ENCODE peak calls at places on chromosomes 13 and 19, in nine cellular contexts. O is fibroblast of lung; W is thoracic aorta; U is stimulated activated naive B cell treated with anti-CD40 and anti-IgM and Interleukin-4, amounts not matched to agents 10 μg/mL and 1 μg/mL and 100 μg/mL, for 72 hours; C is left colon; Y is stimulated activated CD8-positive, alpha-beta memory T cell treated with anti-CD3 and anti-CD28 coated beads, Interleukin-4, amount 100 ng/mL, for 24 hours; P is NCI-H774; M is AG09309; G is NCI-H1105. L is an unnamed sample.

GRCh38 chr19:34678421-34678820 is 943 bp downstream of the ZNF302 start:
- DNase-seq in W (no peak), Y (no peak), P (no peak), U (no peak), C (no peak), G (no peak), M (no peak), O (no peak), L (no peak)

GRCh38 chr13:73610799-73611592 is 523.2 kb downstream of the KLF12 start:
- DNase-seq in O (no peak), W (no peak), P (no peak), G (no peak), Y (no peak), U (no peak), M (no peak), C (no peak), L (peak)

GRCh38 chr19:35236638-35237400 is 8.3 kb upstream of the FAM187B start:
- DNase-seq in P (no peak), G (no peak), Y (no peak), W (no peak), M (no peak), U (no peak), C (no peak), O (no peak), L (no peak)

GRCh38 chr19:9156304-9156703 is 16.1 kb downstream of the ZNF317 start:
- DNase-seq in M (no peak), O (no peak), W (no peak), C (no peak), P (no peak), G (no peak), Y (no peak), U (no peak), L (no peak)

GRCh38 chr13:112615391-112615790 is 27.4 kb upstream of the TUBGCP3 start:
- DNase-seq in P (no peak), W (no peak), Y (no peak), M (no peak), U (no peak), G (no peak), O (no peak), C (no peak), L (no peak)

GRCh38 chr19:17510220-17510993 is 1.0 kb upstream of the PGLS start:
- DNase-seq in W (no peak), O (peak), G (no peak), Y (no peak), U (no peak), M (no peak), C (no peak), P (no peak), L (no peak)

GRCh38 chr13:40024962-40025714 is 369.7 kb downstream of the COG6 start:
- DNase-seq in M (no peak), U (no peak), W (no peak), G (no peak), P (no peak), Y (no peak), O (no peak), C (no peak), L (no peak)

GRCh38 chr19:33292595-33293254 is 9.6 kb downstream of the CEBPA start:
- DNase-seq in C (peak), G (no peak), U (no peak), W (no peak), M (no peak), O (no peak), P (no peak), Y (no peak), L (no peak)

GRCh38 chr13:33123066-33123940 is 107.1 kb downstream of the KL start:
- DNase-seq in M (no peak), W (no peak), U (no peak), P (no peak), Y (no peak), C (no peak), O (peak), G (no peak), L (peak)

GRCh38 chr19:29612121-29612520 is 6.0 kb downstream of the POP4 start:
- DNase-seq in O (no peak), G (no peak), W (no peak), M (no peak), P (no peak), Y (no peak), U (no peak), C (no peak), L (no peak)

GRCh38 chr19:1140272-1140671 is 33.8 kb downstream of the SBNO2 start:
- DNase-seq in W (no peak), Y (no peak), O (no peak), U (no peak), M (no peak), P (no peak), G (no peak), C (no peak), L (no peak)

GRCh38 chr19:53511933-53512374 is 26.0 kb upstream of the ZNF331 start:
- DNase-seq in C (peak), W (no peak), Y (peak), O (peak), G (no peak), U (peak), P (no peak), M (peak), L (peak)

GRCh38 chr13:46795321-46795720 is 1.6 kb downstream of the ESD start:
- DNase-seq in G (no peak), M (no peak), O (peak), W (no peak), C (no peak), U (no peak), Y (no peak), P (no peak), L (no peak)

GRCh38 chr13:74930402-74931165 is 551.4 kb downstream of the TBC1D4 start:
- DNase-seq in Y (no peak), U (no peak), W (no peak), G (no peak), C (no peak), P (no peak), M (peak), O (peak), L (no peak)

GRCh38 chr19:16222806-16223205 is 25.1 kb downstream of the AP1M1 start:
- DNase-seq in W (no peak), G (no peak), P (no peak), Y (no peak), O (peak), M (no peak), C (no peak), U (no peak), L (no peak)

GRCh38 chr13:105474983-105475382 is 1060.5 kb downstream of the EFNB2 start:
- DNase-seq in Y (no peak), M (no peak), O (peak), C (no peak), G (no peak), W (no peak), U (no peak), P (no peak), L (no peak)

GRCh38 chr19:1417145-1417544 is 9.8 kb downstream of the DAZAP1 start:
- DNase-seq in P (no peak), O (peak), U (no peak), W (no peak), G (no peak), C (no peak), Y (no peak), M (no peak), L (no peak)

GRCh38 chr13:112078879-112079526 is 12.1 kb downstream of the SOX1 start:
- DNase-seq in G (no peak), W (no peak), U (no peak), C (no peak), M (no peak), O (no peak), P (no peak), Y (no peak), L (no peak)

GRCh38 chr19:7654401-7654800 is 14.4 kb upstream of the RETN start:
- DNase-seq in M (no peak), W (no peak), G (no peak), C (no peak), Y (no peak), O (no peak), P (no peak), U (no peak), L (no peak)

GRCh38 chr13:63337041-63337440 is 1921.4 kb upstream of the PCDH20 start:
- DNase-seq in W (no peak), G (no peak), U (no peak), O (no peak), Y (no peak), P (no peak), C (no peak), M (no peak), L (no peak)

GRCh38 chr13:65914707-65915106 is 1315.4 kb downstream of the PCDH9 start:
- DNase-seq in C (no peak), W (no peak), M (peak), U (no peak), O (peak), P (no peak), Y (no peak), G (no peak), L (no peak)

GRCh38 chr13:28467034-28467433 is 27.9 kb downstream of the FLT1 start:
- DNase-seq in U (no peak), W (no peak), G (no peak), P (no peak), C (no peak), O (no peak), M (no peak), Y (no peak), L (no peak)

GRCh38 chr13:27034678-27035111 is 136.9 kb downstream of the USP12 start:
- DNase-seq in O (no peak), C (no peak), G (no peak), M (no peak), U (no peak), P (no peak), W (no peak), Y (no peak), L (no peak)

GRCh38 chr19:13615890-13616289 is 109.6 kb upstream of the CACNA1A start:
- DNase-seq in W (no peak), C (no peak), G (no peak), M (no peak), U (no peak), O (no peak), Y (no peak), P (no peak), L (no peak)

L was measured in PC-9.